ENCODE peak calls at places on chromosomes 13 and 19, in five cellular contexts. D is stomach, Y is ovary, Q is endodermal cell, Z is tibial nerve. M is an unnamed sample. For H3K9me3, the result is how much of the 10 kb centered on the place peaks cover.

GRCh38 chr19:3881272-3882040 is 971 bp downstream of the ATCAY start:
- DNase-seq in D (no peak), Z (no peak), Y (no peak), Q (peak), M (no peak)

GRCh38 chr19:18833141-18833476 is 1.4 kb downstream of the UPF1 start:
- DNase-seq in Z (no peak), Q (no peak), D (no peak), Y (no peak), M (no peak)

GRCh38 chr13:57286511-57287098 is 119.6 kb downstream of the PRR20E start:
- DNase-seq in Y (no peak), Q (peak), D (no peak), Z (no peak), M (peak)

GRCh38 chr13:30690282-30691188 is 44.8 kb upstream of the ALOX5AP start:
- DNase-seq in Q (no peak), Y (peak), D (peak), Z (peak), M (no peak)

GRCh38 chr19:37931941-37932655 is 25.1 kb downstream of the SIPA1L3 start:
- DNase-seq in Z (no peak), Q (peak), D (peak), Y (peak), M (peak)

GRCh38 chr19:34998777-34999497 is 1.2 kb upstream of the GRAMD1A start:
- DNase-seq in Z (no peak), D (no peak), Q (peak), Y (peak), M (peak)

GRCh38 chr13:100895656-100896055 is 221.1 kb upstream of the TMTC4 start:
- DNase-seq in Y (no peak), Q (no peak), D (no peak), Z (no peak), M (no peak)

GRCh38 chr13:64457976-64458375 is 2772.2 kb downstream of the PCDH9 start:
- DNase-seq in Y (no peak), D (no peak), Q (no peak), Z (no peak), M (no peak)

GRCh38 chr13:82800391-82800790 is 1081.9 kb downstream of the SLITRK1 start:
- DNase-seq in Q (no peak), Z (no peak), D (no peak), Y (no peak), M (no peak)

GRCh38 chr13:77751513-77752456 is 54.3 kb downstream of the SLAIN1 start:
- DNase-seq in D (no peak), Z (no peak), Q (peak), Y (no peak), M (peak)

GRCh38 chr19:3507371-3508120 is 1.4 kb downstream of the FZR1 start:
- DNase-seq in Y (peak), Q (peak), Z (no peak), D (peak), M (peak)

GRCh38 chr13:80001510-80001842 is 339.4 kb downstream of the SPRY2 start:
- DNase-seq in Q (no peak), D (no peak), Y (no peak), Z (no peak), M (no peak)

GRCh38 chr13:100230813-100231575 is 142.1 kb downstream of the PCCA start:
- DNase-seq in Y (no peak), D (no peak), Q (peak), Z (no peak), M (no peak)

GRCh38 chr13:24022568-24022967 is 125.3 kb upstream of the C1QTNF9B start:
- DNase-seq in Y (no peak), D (no peak), Z (no peak), Q (no peak), M (no peak)

GRCh38 chr19:5228932-5229777 is 111.5 kb downstream of the PTPRS start:
- DNase-seq in Z (no peak), D (no peak), Q (no peak), Y (peak), M (no peak)

GRCh38 chr19:5228490-5228889 is 112.1 kb downstream of the PTPRS start:
- DNase-seq in D (no peak), Z (no peak), Y (no peak), Q (no peak), M (no peak)

GRCh38 chr19:5224480-5224879 is 116.1 kb downstream of the PTPRS start:
- DNase-seq in Z (no peak), D (no peak), Y (no peak), Q (no peak), M (no peak)

GRCh38 chr19:5222821-5223321 is 117.7 kb downstream of the PTPRS start:
- DNase-seq in Y (no peak), D (no peak), Z (no peak), Q (no peak), M (no peak)

GRCh38 chr19:5225486-5226345 is 114.9 kb downstream of the PTPRS start:
- DNase-seq in Q (peak), Y (no peak), Z (no peak), D (no peak), M (no peak)
- TF ChIP-seq CTCF in Q (peak), Y (no peak), Z (peak), D (peak), M (peak)

DNA sequence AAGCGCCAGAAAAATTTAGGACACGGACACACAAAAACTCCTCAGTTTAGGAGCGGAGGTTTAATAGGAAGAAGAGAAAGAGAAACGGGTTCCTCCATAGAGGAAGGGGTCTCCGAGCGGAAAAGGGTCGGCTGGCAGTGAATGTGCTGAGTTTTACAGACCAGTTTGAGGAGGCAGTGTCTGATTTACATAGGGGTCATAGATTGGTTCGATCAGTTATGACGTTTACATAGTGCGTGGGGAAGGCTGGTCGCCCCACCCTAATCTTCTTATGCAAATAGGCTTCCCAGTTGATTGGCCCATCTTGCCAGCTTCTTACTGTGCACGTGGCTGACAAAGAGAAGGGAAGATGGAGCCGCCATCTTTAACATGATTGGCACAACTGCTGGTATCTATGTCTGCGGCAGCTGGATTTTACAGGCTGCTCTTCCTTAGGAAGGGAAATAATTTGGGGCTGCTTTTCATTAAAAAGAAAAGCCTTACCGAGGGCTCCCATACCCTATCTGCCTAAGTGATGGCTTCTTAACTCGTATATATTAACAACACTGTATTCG is 1.2 kb upstream of the ZNF225 start:
- DNase-seq in Z (no peak), D (no peak), Q (peak), Y (no peak), M (no peak)
- H3K4me3 ChIP-seq in Z (peak), D (no peak), Q (peak), Y (peak), M (no peak)

GRCh38 chr13:59319276-59319675 is 844.5 kb downstream of the DIAPH3 start:
- DNase-seq in Y (no peak), Q (no peak), Z (no peak), D (no peak), M (no peak)

GRCh38 chr13:59320021-59320420 is 843.7 kb downstream of the DIAPH3 start:
- DNase-seq in D (no peak), Q (no peak), Z (no peak), Y (no peak), M (no peak)

GRCh38 chr13:59312776-59313175 is 851.0 kb downstream of the DIAPH3 start:
- DNase-seq in Z (no peak), Y (no peak), Q (no peak), D (no peak), M (peak)

DNA sequence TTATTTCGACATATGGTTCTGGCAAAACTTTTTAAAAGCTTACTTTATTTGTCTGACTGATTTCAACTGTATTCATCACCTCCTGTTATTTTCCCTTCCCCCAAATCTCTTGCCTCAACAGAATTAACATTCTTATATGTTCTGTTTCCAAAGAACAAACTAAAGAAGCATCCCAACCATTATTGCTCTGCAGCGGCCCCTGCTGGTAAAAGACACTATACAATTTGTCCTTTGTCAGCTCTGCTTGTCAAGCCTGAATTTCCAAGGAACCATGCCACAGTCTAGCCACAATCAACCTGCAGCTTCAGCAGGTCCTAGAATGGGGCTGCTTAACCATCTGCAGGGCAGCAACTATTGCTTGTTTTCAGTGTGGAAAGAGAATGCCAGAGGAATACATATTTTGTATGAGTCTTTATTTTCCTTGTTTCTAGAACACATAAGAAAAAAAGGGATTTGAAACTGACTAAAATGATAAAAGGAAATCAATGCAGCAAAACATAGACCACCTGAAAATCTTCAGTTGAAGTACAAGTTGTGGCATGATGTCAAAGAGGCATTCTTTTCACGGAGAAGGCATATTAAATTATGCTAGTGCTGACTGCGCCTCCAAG is 845.3 kb downstream of the DIAPH3 start:
- DNase-seq in Y (peak), D (peak), Q (peak), Z (peak), M (peak)
- H3K9me3 ChIP-seq in Y (under half), D (under half), Q (under half), Z (under half), M (under half)

GRCh38 chr19:16569609-16570320 is 2.5 kb downstream of the SLC35E1 start:
- DNase-seq in Q (no peak), D (peak), Z (no peak), Y (no peak), M (no peak)
- TF ChIP-seq CTCF in Q (no peak), D (no peak), Z (no peak), Y (no peak), M (no peak)

M was measured in pancreas.